ENCODE peak calls at places on chromosome 9, in seven cellular contexts. R is mammary epithelial cell, T is DMS153, P is anterior cingulate cortex, A is GM12891, C is GM12865, Y is AG08396. D is an unnamed sample.

GRCh38 chr9:92328225-92328624 is 2.5 kb downstream of the CENPP start:
- DNase-seq in R (peak; percentile 31), T (no peak), P (no peak), A (no peak), C (peak; percentile 30), Y (peak; percentile 61), D (peak; percentile 47)

GRCh38 chr9:20914556-20914955 is 116.9 kb downstream of the HACD4 start:
- DNase-seq in R (peak; percentile 51), T (no peak), P (no peak), A (no peak), C (no peak), Y (no peak), D (no peak)

GRCh38 chr9:136611119-136611518 is 51.6 kb upstream of the EGFL7 start:
- DNase-seq in R (no peak), T (no peak), P (no peak), A (no peak), C (no peak), Y (no peak), D (no peak)

GRCh38 chr9:89597711-89598707 is 6.8 kb upstream of the GADD45G start:
- DNase-seq in R (peak; percentile 55), T (peak; percentile 19), P (no peak), A (no peak), C (peak; percentile 73), Y (peak; percentile 59), D (peak; percentile 73)

GRCh38 chr9:107000218-107000617 is 137.3 kb downstream of the ZNF462 start:
- DNase-seq in R (peak; percentile 14), T (no peak), P (no peak), A (no peak), C (no peak), Y (no peak), D (no peak)

GRCh38 chr9:77885104-77885672 is 146.4 kb downstream of the GNAQ start:
- DNase-seq in R (no peak), T (no peak), P (no peak), A (no peak), C (no peak), Y (no peak), D (no peak)

GRCh38 chr9:93081081-93081529 is 14.9 kb upstream of the CARD19 start:
- DNase-seq in R (no peak), T (no peak), P (no peak), A (no peak), C (no peak), Y (no peak), D (no peak)

GRCh38 chr9:22103650-22104575 is 94.8 kb upstream of the CDKN2B start:
- DNase-seq in R (peak; percentile 26), T (no peak), P (no peak), A (no peak), C (no peak), Y (no peak), D (no peak)

GRCh38 chr9:110545705-110546104 is 33.8 kb downstream of the SVEP1 start:
- DNase-seq in R (peak; percentile 45), T (peak; percentile 39), P (no peak), A (no peak), C (peak; percentile 18), Y (no peak), D (no peak)

GRCh38 chr9:18036364-18036896 is 437.5 kb upstream of the ADAMTSL1 start:
- DNase-seq in R (no peak), T (no peak), P (no peak), A (no peak), C (no peak), Y (no peak), D (no peak)

D was measured in NB4.